ENCODE peak calls at places on chromosomes 13 and 19, in six cellular contexts. One of them, this sample, is unnamed.

GRCh38 chr19:18488838-18489626 is 32.8 kb downstream of the ELL start:
- DNase-seq in CD4-positive, CD25-positive, alpha-beta regulatory T cell: no peak
- DNase-seq in H9: peak; percentile 78
- DNase-seq in uterus: no peak
- DNase-seq in lower lobe of right lung: no peak
- DNase-seq in SJSA1: no peak
- DNase-seq in this sample: no peak

GRCh38 chr13:34833562-34834182 is 108.4 kb upstream of the NBEA start:
- DNase-seq in CD4-positive, CD25-positive, alpha-beta regulatory T cell: no peak
- DNase-seq in H9: peak; percentile 68
- DNase-seq in uterus: no peak
- DNase-seq in lower lobe of right lung: no peak
- DNase-seq in SJSA1: no peak
- DNase-seq in this sample: no peak

GRCh38 chr13:62162860-62163259 is 747.2 kb upstream of the PCDH20 start:
- DNase-seq in CD4-positive, CD25-positive, alpha-beta regulatory T cell: no peak
- DNase-seq in H9: no peak
- DNase-seq in uterus: no peak
- DNase-seq in lower lobe of right lung: no peak
- DNase-seq in SJSA1: no peak
- DNase-seq in this sample: no peak

GRCh38 chr13:113973218-113974164 is at the start of gene C13orf46:
- DNase-seq in CD4-positive, CD25-positive, alpha-beta regulatory T cell: no peak
- DNase-seq in H9: no peak
- DNase-seq in uterus: no peak
- DNase-seq in lower lobe of right lung: peak; percentile 36
- DNase-seq in SJSA1: no peak
- DNase-seq in this sample: peak; percentile 13

GRCh38 chr13:63337041-63337440 is 1921.4 kb upstream of the PCDH20 start:
- DNase-seq in CD4-positive, CD25-positive, alpha-beta regulatory T cell: no peak
- DNase-seq in H9: no peak
- DNase-seq in uterus: no peak
- DNase-seq in lower lobe of right lung: no peak
- DNase-seq in SJSA1: no peak
- DNase-seq in this sample: no peak

GRCh38 chr13:22061806-22062391 is 391.0 kb downstream of the FGF9 start:
- DNase-seq in CD4-positive, CD25-positive, alpha-beta regulatory T cell: peak; percentile 79
- DNase-seq in H9: no peak
- DNase-seq in uterus: no peak
- DNase-seq in lower lobe of right lung: no peak
- DNase-seq in SJSA1: no peak
- DNase-seq in this sample: no peak

GRCh38 chr13:90683711-90684131 is 663.8 kb upstream of the MIR17HG start:
- DNase-seq in CD4-positive, CD25-positive, alpha-beta regulatory T cell: no peak
- DNase-seq in H9: no peak
- DNase-seq in uterus: no peak
- DNase-seq in lower lobe of right lung: no peak
- DNase-seq in SJSA1: no peak
- DNase-seq in this sample: no peak

GRCh38 chr13:49226613-49227012 is 6.5 kb downstream of the MLNR start:
- DNase-seq in CD4-positive, CD25-positive, alpha-beta regulatory T cell: no peak
- DNase-seq in H9: no peak
- DNase-seq in uterus: no peak
- DNase-seq in lower lobe of right lung: no peak
- DNase-seq in SJSA1: no peak
- DNase-seq in this sample: no peak

GRCh38 chr19:12938536-12939291 is at the start of gene CALR:
- DNase-seq in CD4-positive, CD25-positive, alpha-beta regulatory T cell: no peak
- DNase-seq in H9: no peak
- DNase-seq in uterus: no peak
- DNase-seq in lower lobe of right lung: no peak
- DNase-seq in SJSA1: no peak
- DNase-seq in this sample: no peak

GRCh38 chr19:32651729-32652140 is 23.2 kb downstream of the ANKRD27 start:
- DNase-seq in CD4-positive, CD25-positive, alpha-beta regulatory T cell: no peak
- DNase-seq in H9: peak; percentile 85
- DNase-seq in uterus: no peak
- DNase-seq in lower lobe of right lung: no peak
- DNase-seq in SJSA1: no peak
- DNase-seq in this sample: no peak

GRCh38 chr19:3545669-3546034 is 6.7 kb downstream of the TEKTIP1 start:
- DNase-seq in CD4-positive, CD25-positive, alpha-beta regulatory T cell: no peak
- DNase-seq in H9: no peak
- DNase-seq in uterus: no peak
- DNase-seq in lower lobe of right lung: no peak
- DNase-seq in SJSA1: no peak
- DNase-seq in this sample: no peak

GRCh38 chr13:45705936-45706335 is 3.8 kb downstream of the CBY2 start:
- DNase-seq in CD4-positive, CD25-positive, alpha-beta regulatory T cell: no peak
- DNase-seq in H9: no peak
- DNase-seq in uterus: no peak
- DNase-seq in lower lobe of right lung: no peak
- DNase-seq in SJSA1: no peak
- DNase-seq in this sample: no peak

GRCh38 chr13:36130542-36131214 is 504 bp downstream of the DCLK1 start:
- DNase-seq in CD4-positive, CD25-positive, alpha-beta regulatory T cell: no peak
- DNase-seq in H9: peak; percentile 61
- DNase-seq in uterus: peak; percentile 22
- DNase-seq in lower lobe of right lung: peak; percentile 57
- DNase-seq in SJSA1: peak; percentile 11
- DNase-seq in this sample: peak; percentile 39

GRCh38 chr13:110915874-110916670 is 1.2 kb upstream of the ANKRD10 start:
- DNase-seq in CD4-positive, CD25-positive, alpha-beta regulatory T cell: no peak
- DNase-seq in H9: no peak
- DNase-seq in uterus: no peak
- DNase-seq in lower lobe of right lung: no peak
- DNase-seq in SJSA1: peak; percentile 99
- DNase-seq in this sample: no peak

GRCh38 chr13:50171585-50172282 is 156.5 kb downstream of the KCNRG start:
- DNase-seq in CD4-positive, CD25-positive, alpha-beta regulatory T cell: no peak
- DNase-seq in H9: no peak
- DNase-seq in uterus: no peak
- DNase-seq in lower lobe of right lung: no peak
- DNase-seq in SJSA1: no peak
- DNase-seq in this sample: no peak

GRCh38 chr13:110559429-110559943 is 2.0 kb downstream of the RAB20 start:
- DNase-seq in CD4-positive, CD25-positive, alpha-beta regulatory T cell: no peak
- DNase-seq in H9: no peak
- DNase-seq in uterus: peak; percentile 29
- DNase-seq in lower lobe of right lung: peak; percentile 89
- DNase-seq in SJSA1: no peak
- DNase-seq in this sample: no peak

GRCh38 chr13:44904982-44905381 is 84.3 kb downstream of the NUFIP1 start:
- DNase-seq in CD4-positive, CD25-positive, alpha-beta regulatory T cell: no peak
- DNase-seq in H9: no peak
- DNase-seq in uterus: peak; percentile 73
- DNase-seq in lower lobe of right lung: no peak
- DNase-seq in SJSA1: peak; percentile 85
- DNase-seq in this sample: peak; percentile 84

GRCh38 chr19:58544591-58545285 is 874 bp downstream of the TRIM28 start:
- DNase-seq in CD4-positive, CD25-positive, alpha-beta regulatory T cell: no peak
- DNase-seq in H9: peak; percentile 28
- DNase-seq in uterus: peak; percentile 36
- DNase-seq in lower lobe of right lung: peak; percentile 63
- DNase-seq in SJSA1: peak; percentile 27
- DNase-seq in this sample: no peak

GRCh38 chr19:51698296-51698695 is 5.2 kb downstream of the SPACA6 start:
- DNase-seq in CD4-positive, CD25-positive, alpha-beta regulatory T cell: no peak
- DNase-seq in H9: no peak
- DNase-seq in uterus: no peak
- DNase-seq in lower lobe of right lung: no peak
- DNase-seq in SJSA1: no peak
- DNase-seq in this sample: no peak

GRCh38 chr13:27353166-27353583 is 71.2 kb upstream of the GTF3A start:
- DNase-seq in CD4-positive, CD25-positive, alpha-beta regulatory T cell: peak; percentile 15
- DNase-seq in H9: no peak
- DNase-seq in uterus: no peak
- DNase-seq in lower lobe of right lung: no peak
- DNase-seq in SJSA1: peak; percentile 61
- DNase-seq in this sample: no peak

GRCh38 chr13:51532736-51533197 is 51.5 kb upstream of the WDFY2 start:
- DNase-seq in CD4-positive, CD25-positive, alpha-beta regulatory T cell: no peak
- DNase-seq in H9: no peak
- DNase-seq in uterus: no peak
- DNase-seq in lower lobe of right lung: no peak
- DNase-seq in SJSA1: peak; percentile 33
- DNase-seq in this sample: no peak

GRCh38 chr13:33721719-33722118 is 96.2 kb upstream of the RFC3 start:
- DNase-seq in CD4-positive, CD25-positive, alpha-beta regulatory T cell: no peak
- DNase-seq in H9: no peak
- DNase-seq in uterus: no peak
- DNase-seq in lower lobe of right lung: no peak
- DNase-seq in SJSA1: no peak
- DNase-seq in this sample: no peak

GRCh38 chr19:54521860-54522513 is 19.4 kb downstream of the LAIR2 start:
- DNase-seq in CD4-positive, CD25-positive, alpha-beta regulatory T cell: no peak
- DNase-seq in H9: no peak
- DNase-seq in uterus: no peak
- DNase-seq in lower lobe of right lung: no peak
- DNase-seq in SJSA1: no peak
- DNase-seq in this sample: no peak
- H3K27ac ChIP-seq in CD4-positive, CD25-positive, alpha-beta regulatory T cell: no peak overlapping the region
- H3K27ac ChIP-seq in H9: no peak overlapping the region
- H3K27ac ChIP-seq in uterus: no peak overlapping the region
- H3K27ac ChIP-seq in lower lobe of right lung: no peak overlapping the region
- H3K27ac ChIP-seq in SJSA1: no peak overlapping the region
- H3K27ac ChIP-seq in this sample: no peak overlapping the region

DNA sequence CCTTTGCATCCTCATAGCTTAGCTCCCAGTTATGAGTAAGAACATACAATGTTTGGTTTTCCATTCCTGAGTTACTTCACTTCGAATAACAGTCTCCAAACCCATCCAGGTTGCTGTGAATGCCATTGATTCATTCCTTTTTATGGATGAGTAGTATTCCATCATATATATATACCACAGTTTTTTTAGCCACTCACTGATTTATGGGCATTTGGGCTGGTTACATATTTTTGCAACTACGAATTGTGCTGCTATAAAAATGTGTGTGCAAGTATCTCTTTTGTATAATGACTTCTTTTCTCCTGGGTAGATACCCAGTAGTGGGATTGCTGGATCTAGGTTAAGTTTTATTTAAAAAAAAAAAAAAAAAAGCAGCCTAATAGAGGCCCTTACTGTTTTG is 14.1 kb downstream of the TNFRSF19 start:
- DNase-seq in CD4-positive, CD25-positive, alpha-beta regulatory T cell: no peak
- DNase-seq in H9: no peak
- DNase-seq in uterus: no peak
- DNase-seq in lower lobe of right lung: no peak
- DNase-seq in SJSA1: no peak
- DNase-seq in this sample: no peak
- H3K4me1 ChIP-seq in CD4-positive, CD25-positive, alpha-beta regulatory T cell: peaks cover 9% of the 10 kb centered on the region
- H3K4me1 ChIP-seq in H9: no peaks in the 10 kb centered on the region
- H3K4me1 ChIP-seq in uterus: no peaks in the 10 kb centered on the region
- H3K4me1 ChIP-seq in lower lobe of right lung: no peaks in the 10 kb centered on the region
- H3K4me1 ChIP-seq in SJSA1: peaks cover 12% of the 10 kb centered on the region
- H3K4me1 ChIP-seq in this sample: no peaks in the 10 kb centered on the region

DNA sequence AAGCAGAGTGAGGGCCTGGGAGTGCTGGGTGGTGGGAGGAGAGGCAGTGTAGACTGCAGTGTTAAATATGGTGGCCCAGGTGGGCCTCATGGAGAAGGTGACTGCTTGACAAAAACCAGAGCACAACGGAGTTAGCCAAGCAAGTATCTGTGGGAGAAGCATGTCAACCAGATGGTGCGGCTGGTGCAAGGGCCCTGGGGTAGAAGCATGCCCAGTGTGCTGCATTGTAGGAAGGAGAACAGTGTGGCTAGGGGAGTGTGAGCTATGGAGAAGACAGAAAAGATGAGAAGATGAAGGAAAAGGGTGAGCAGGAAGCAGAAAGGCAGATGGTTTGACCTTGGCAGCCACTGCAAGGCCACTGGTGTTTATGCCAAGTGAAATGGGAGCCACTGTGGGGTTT is 2.2 kb upstream of the VSTM2B start:
- DNase-seq in CD4-positive, CD25-positive, alpha-beta regulatory T cell: no peak
- DNase-seq in H9: no peak
- DNase-seq in uterus: no peak
- DNase-seq in lower lobe of right lung: peak; percentile 9
- DNase-seq in SJSA1: no peak
- DNase-seq in this sample: no peak
- H3K27me3 ChIP-seq in CD4-positive, CD25-positive, alpha-beta regulatory T cell: peaks cover 13% of the 10 kb centered on the region
- H3K27me3 ChIP-seq in H9: peaks cover 43% of the 10 kb centered on the region
- H3K27me3 ChIP-seq in uterus: peaks cover 8% of the 10 kb centered on the region
- H3K27me3 ChIP-seq in lower lobe of right lung: peaks cover 84% of the 10 kb centered on the region
- H3K27me3 ChIP-seq in SJSA1: peaks cover 46% of the 10 kb centered on the region
- H3K27me3 ChIP-seq in this sample: peaks cover 26% of the 10 kb centered on the region

GRCh38 chr19:2217591-2217990 is 18.5 kb downstream of the PLEKHJ1 start:
- DNase-seq in CD4-positive, CD25-positive, alpha-beta regulatory T cell: no peak
- DNase-seq in H9: no peak
- DNase-seq in uterus: no peak
- DNase-seq in lower lobe of right lung: no peak
- DNase-seq in SJSA1: no peak
- DNase-seq in this sample: no peak
- H3K27ac ChIP-seq in CD4-positive, CD25-positive, alpha-beta regulatory T cell: no peak overlapping the region
- H3K27ac ChIP-seq in H9: no peak overlapping the region
- H3K27ac ChIP-seq in uterus: no peak overlapping the region
- H3K27ac ChIP-seq in lower lobe of right lung: no peak overlapping the region
- H3K27ac ChIP-seq in SJSA1: no peak overlapping the region
- H3K27ac ChIP-seq in this sample: no peak overlapping the region

GRCh38 chr19:55256562-55257460 is 2.0 kb downstream of the PPP6R1 start:
- DNase-seq in CD4-positive, CD25-positive, alpha-beta regulatory T cell: peak; percentile 14
- DNase-seq in H9: no peak
- DNase-seq in uterus: no peak
- DNase-seq in lower lobe of right lung: no peak
- DNase-seq in SJSA1: no peak
- DNase-seq in this sample: no peak
- H3K4me1 ChIP-seq in CD4-positive, CD25-positive, alpha-beta regulatory T cell: peaks cover 70% of the 10 kb centered on the region
- H3K4me1 ChIP-seq in H9: peaks cover 12% of the 10 kb centered on the region
- H3K4me1 ChIP-seq in uterus: peaks cover 5% of the 10 kb centered on the region
- H3K4me1 ChIP-seq in lower lobe of right lung: peaks cover 69% of the 10 kb centered on the region
- H3K4me1 ChIP-seq in SJSA1: peaks cover 18% of the 10 kb centered on the region
- H3K4me1 ChIP-seq in this sample: peaks cover 62% of the 10 kb centered on the region

DNA sequence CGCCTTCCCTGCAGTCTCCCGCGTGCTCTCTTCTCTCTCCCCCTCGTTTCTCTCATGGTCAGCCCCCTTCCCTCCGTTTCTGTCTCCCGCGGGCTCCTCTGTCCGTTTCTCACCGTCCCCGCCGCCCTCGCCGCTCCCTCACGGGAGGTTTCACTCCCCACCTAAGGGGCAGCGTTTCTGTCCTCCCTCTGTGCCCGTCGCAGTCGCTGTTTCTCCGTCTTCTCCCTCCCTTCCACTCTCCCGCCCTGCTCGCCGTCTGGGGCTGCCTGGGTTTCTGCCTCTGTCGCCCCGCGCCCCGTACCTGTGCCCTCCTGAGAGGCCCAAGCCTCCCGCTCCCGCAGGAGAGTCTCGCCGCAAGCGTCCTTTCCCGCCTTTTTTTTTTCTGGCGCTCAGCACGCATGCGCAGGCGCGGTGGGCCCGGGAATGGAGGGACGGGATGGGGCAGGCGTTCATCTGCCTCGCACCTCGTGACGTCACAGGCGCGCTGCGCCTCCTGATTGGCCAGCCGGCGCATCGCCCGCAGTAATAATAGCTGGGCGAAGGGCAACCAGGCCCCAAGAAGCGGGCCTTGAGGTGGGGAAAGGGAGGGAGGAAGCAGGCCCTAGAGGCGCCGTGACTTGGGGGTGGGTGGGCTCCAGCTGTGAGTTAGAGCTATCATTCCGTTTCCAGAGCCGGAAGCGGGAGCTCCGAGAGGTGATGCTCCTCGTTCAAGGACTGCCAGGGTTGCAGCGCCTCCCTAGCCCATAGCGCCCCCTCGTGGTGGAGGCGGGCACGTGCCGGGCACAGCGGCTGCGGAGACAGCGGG is 15.4 kb downstream of the SSC5D start:
- DNase-seq in CD4-positive, CD25-positive, alpha-beta regulatory T cell: peak; percentile 90
- DNase-seq in H9: peak; percentile 94
- DNase-seq in uterus: peak; percentile 91
- DNase-seq in lower lobe of right lung: peak; percentile 93
- DNase-seq in SJSA1: peak; percentile 89
- DNase-seq in this sample: peak; percentile 93
- H3K27me3 ChIP-seq in CD4-positive, CD25-positive, alpha-beta regulatory T cell: no peaks in the 10 kb centered on the region
- H3K27me3 ChIP-seq in H9: peaks cover 5% of the 10 kb centered on the region
- H3K27me3 ChIP-seq in uterus: no peaks in the 10 kb centered on the region
- H3K27me3 ChIP-seq in lower lobe of right lung: no peaks in the 10 kb centered on the region
- H3K27me3 ChIP-seq in SJSA1: no peaks in the 10 kb centered on the region
- H3K27me3 ChIP-seq in this sample: no peaks in the 10 kb centered on the region

This sample was measured in psoas muscle.